ENCODE peak calls at places on chromosomes 1 and 21, in five cellular contexts. One of them, this sample, is unnamed.

GRCh38 chr1:107724648-107725047 is 240.3 kb downstream of the VAV3 start:
- DNase-seq in stomach: no peak
- DNase-seq in endothelial cell: no peak
- DNase-seq in dorsolateral prefrontal cortex: no peak
- DNase-seq in osteocyte: no peak
- DNase-seq in this sample: no peak

GRCh38 chr1:20449736-20450311 is 36.2 kb downstream of the CAMK2N1 start:
- DNase-seq in stomach: no peak
- DNase-seq in endothelial cell: no peak
- DNase-seq in dorsolateral prefrontal cortex: no peak
- DNase-seq in osteocyte: no peak
- DNase-seq in this sample: peak

GRCh38 chr1:201538618-201539551 is at the start of gene NAV1:
- DNase-seq in stomach: peak
- DNase-seq in endothelial cell: peak
- DNase-seq in dorsolateral prefrontal cortex: peak
- DNase-seq in osteocyte: peak
- DNase-seq in this sample: peak

GRCh38 chr1:53148123-53148522 is 5.7 kb upstream of the SLC1A7 start:
- DNase-seq in osteocyte: no peak
- DNase-seq in stomach: no peak
- DNase-seq in endothelial cell: no peak
- DNase-seq in dorsolateral prefrontal cortex: no peak
- DNase-seq in this sample: no peak

GRCh38 chr1:31154000-31154631 is 85.6 kb downstream of the NKAIN1 start:
- DNase-seq in stomach: no peak
- DNase-seq in osteocyte: no peak
- DNase-seq in dorsolateral prefrontal cortex: no peak
- DNase-seq in endothelial cell: no peak
- DNase-seq in this sample: no peak

GRCh38 chr1:96072021-96072420 is 649.6 kb upstream of the PTBP2 start:
- DNase-seq in stomach: no peak
- DNase-seq in endothelial cell: no peak
- DNase-seq in osteocyte: no peak
- DNase-seq in dorsolateral prefrontal cortex: no peak
- DNase-seq in this sample: no peak

GRCh38 chr21:38965910-38966504 is 160.3 kb downstream of the ETS2 start:
- DNase-seq in stomach: peak
- DNase-seq in endothelial cell: no peak
- DNase-seq in osteocyte: no peak
- DNase-seq in dorsolateral prefrontal cortex: no peak
- DNase-seq in this sample: no peak

GRCh38 chr1:11450310-11450709 is 28.6 kb upstream of the DISP3 start:
- DNase-seq in osteocyte: no peak
- DNase-seq in endothelial cell: no peak
- DNase-seq in dorsolateral prefrontal cortex: no peak
- DNase-seq in stomach: no peak
- DNase-seq in this sample: no peak

GRCh38 chr1:186617860-186618780 is 62.1 kb downstream of the PTGS2 start:
- DNase-seq in dorsolateral prefrontal cortex: no peak
- DNase-seq in stomach: peak
- DNase-seq in osteocyte: no peak
- DNase-seq in endothelial cell: no peak
- DNase-seq in this sample: no peak

GRCh38 chr1:236303675-236304074 is 21.9 kb upstream of the ERO1B start:
- DNase-seq in stomach: no peak
- DNase-seq in dorsolateral prefrontal cortex: no peak
- DNase-seq in endothelial cell: no peak
- DNase-seq in osteocyte: no peak
- DNase-seq in this sample: no peak

GRCh38 chr1:176531896-176532892 is 69.2 kb downstream of the PAPPA2 start:
- DNase-seq in dorsolateral prefrontal cortex: no peak
- DNase-seq in stomach: no peak
- DNase-seq in endothelial cell: no peak
- DNase-seq in osteocyte: no peak
- DNase-seq in this sample: no peak

GRCh38 chr1:167617100-167617949 is 12.7 kb upstream of the RCSD1 start:
- DNase-seq in endothelial cell: no peak
- DNase-seq in osteocyte: peak
- DNase-seq in stomach: no peak
- DNase-seq in dorsolateral prefrontal cortex: no peak
- DNase-seq in this sample: no peak

GRCh38 chr1:167492509-167492910 is 25.8 kb downstream of the CD247 start:
- DNase-seq in endothelial cell: no peak
- DNase-seq in stomach: no peak
- DNase-seq in dorsolateral prefrontal cortex: no peak
- DNase-seq in osteocyte: no peak
- DNase-seq in this sample: no peak

GRCh38 chr1:54640863-54641836 is at the start of gene MROH7:
- DNase-seq in endothelial cell: no peak
- DNase-seq in osteocyte: no peak
- DNase-seq in stomach: no peak
- DNase-seq in dorsolateral prefrontal cortex: no peak
- DNase-seq in this sample: no peak

GRCh38 chr1:55813619-55814018 is 598.5 kb upstream of the USP24 start:
- DNase-seq in endothelial cell: no peak
- DNase-seq in dorsolateral prefrontal cortex: no peak
- DNase-seq in osteocyte: no peak
- DNase-seq in stomach: peak
- DNase-seq in this sample: peak

GRCh38 chr1:22674410-22674749 is 21.3 kb downstream of the C1QB start:
- DNase-seq in osteocyte: no peak
- DNase-seq in stomach: no peak
- DNase-seq in endothelial cell: no peak
- DNase-seq in dorsolateral prefrontal cortex: no peak
- DNase-seq in this sample: no peak

GRCh38 chr1:53661496-53661895 is 77.5 kb downstream of the GLIS1 start:
- DNase-seq in dorsolateral prefrontal cortex: no peak
- DNase-seq in endothelial cell: no peak
- DNase-seq in stomach: no peak
- DNase-seq in osteocyte: no peak
- DNase-seq in this sample: no peak

GRCh38 chr1:205430631-205431305 is 8.9 kb upstream of the LEMD1 start:
- DNase-seq in osteocyte: no peak
- DNase-seq in dorsolateral prefrontal cortex: peak
- DNase-seq in endothelial cell: peak
- DNase-seq in stomach: peak
- DNase-seq in this sample: no peak

GRCh38 chr1:232575524-232576040 is 54.4 kb downstream of the SIPA1L2 start:
- DNase-seq in osteocyte: no peak
- DNase-seq in dorsolateral prefrontal cortex: no peak
- DNase-seq in endothelial cell: no peak
- DNase-seq in stomach: no peak
- DNase-seq in this sample: no peak

GRCh38 chr1:24297187-24297851 is 21.8 kb upstream of the GRHL3 start:
- DNase-seq in osteocyte: no peak
- DNase-seq in stomach: no peak
- DNase-seq in endothelial cell: no peak
- DNase-seq in dorsolateral prefrontal cortex: no peak
- DNase-seq in this sample: no peak

GRCh38 chr1:9670085-9670484 is 18.6 kb downstream of the PIK3CD start:
- DNase-seq in osteocyte: no peak
- DNase-seq in stomach: no peak
- DNase-seq in endothelial cell: no peak
- DNase-seq in dorsolateral prefrontal cortex: no peak
- DNase-seq in this sample: no peak

GRCh38 chr1:225427249-225428065 is at the start of gene LBR:
- DNase-seq in stomach: peak
- DNase-seq in osteocyte: no peak
- DNase-seq in endothelial cell: no peak
- DNase-seq in dorsolateral prefrontal cortex: no peak
- DNase-seq in this sample: no peak

GRCh38 chr1:220702733-220703704 is 12.9 kb downstream of the C1orf115 start:
- DNase-seq in stomach: no peak
- DNase-seq in dorsolateral prefrontal cortex: no peak
- DNase-seq in endothelial cell: no peak
- DNase-seq in osteocyte: peak
- DNase-seq in this sample: no peak

GRCh38 chr1:27141266-27142003 is 13.5 kb downstream of the SLC9A1 start:
- DNase-seq in dorsolateral prefrontal cortex: no peak
- DNase-seq in endothelial cell: no peak
- DNase-seq in osteocyte: no peak
- DNase-seq in stomach: peak
- DNase-seq in this sample: no peak

GRCh38 chr1:230208619-230209261 is 141.7 kb downstream of the GALNT2 start:
- DNase-seq in stomach: no peak
- DNase-seq in osteocyte: no peak
- DNase-seq in dorsolateral prefrontal cortex: no peak
- DNase-seq in endothelial cell: no peak
- DNase-seq in this sample: no peak

GRCh38 chr1:6392081-6392879 is 1.3 kb downstream of the ACOT7 start:
- DNase-seq in endothelial cell: no peak
- DNase-seq in stomach: no peak
- DNase-seq in osteocyte: no peak
- DNase-seq in dorsolateral prefrontal cortex: no peak
- DNase-seq in this sample: no peak

GRCh38 chr1:6389971-6390370 is 3.6 kb downstream of the ACOT7 start:
- DNase-seq in osteocyte: no peak
- DNase-seq in dorsolateral prefrontal cortex: no peak
- DNase-seq in stomach: no peak
- DNase-seq in endothelial cell: no peak
- DNase-seq in this sample: no peak

GRCh38 chr1:6392880-6393399 is 627 bp downstream of the ACOT7 start:
- DNase-seq in stomach: no peak
- DNase-seq in dorsolateral prefrontal cortex: no peak
- DNase-seq in endothelial cell: peak
- DNase-seq in osteocyte: no peak
- DNase-seq in this sample: no peak

GRCh38 chr1:6396998-6397397 is 3.4 kb upstream of the ACOT7 start:
- DNase-seq in stomach: no peak
- DNase-seq in endothelial cell: no peak
- DNase-seq in osteocyte: no peak
- DNase-seq in dorsolateral prefrontal cortex: no peak
- DNase-seq in this sample: no peak

DNA sequence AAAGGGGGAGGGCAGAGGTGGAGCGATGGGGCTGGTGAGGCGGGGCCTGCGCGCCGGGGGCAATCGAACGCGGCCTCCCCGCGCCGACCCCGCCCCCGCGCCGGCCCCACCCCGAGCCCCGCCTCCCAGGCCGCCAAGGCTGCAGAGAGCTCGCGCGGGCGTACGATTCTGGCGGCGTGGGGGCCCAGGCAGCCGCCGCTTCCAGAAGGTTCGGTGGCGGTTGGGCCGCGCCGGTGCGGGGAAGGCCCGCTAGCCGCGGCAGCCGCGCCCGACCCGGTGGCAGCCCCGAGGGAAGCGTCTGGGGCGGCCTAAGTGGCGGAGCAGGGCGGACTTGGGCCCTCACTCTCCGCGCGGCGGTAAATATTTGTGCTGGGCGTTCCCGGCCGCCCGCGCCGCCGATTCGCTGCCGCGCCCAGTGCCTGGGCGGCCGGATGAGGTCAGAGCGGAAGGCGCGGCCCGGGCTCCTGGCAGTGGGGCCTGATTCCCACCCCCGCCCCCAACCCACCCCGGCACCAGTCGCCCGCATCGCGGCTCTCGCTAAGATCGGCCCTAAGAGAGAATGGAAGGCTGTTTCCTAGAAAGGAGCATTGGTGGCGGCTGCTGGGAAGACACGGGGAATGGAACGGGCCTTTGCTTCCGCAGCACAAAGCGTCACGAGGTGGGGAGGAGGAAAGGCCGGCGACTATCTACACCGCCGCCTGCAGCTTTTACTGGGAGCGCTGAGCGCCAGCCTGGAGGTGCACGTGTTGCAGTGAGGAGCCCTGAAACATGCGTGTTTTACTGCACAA is at the start of gene ACOT7:
- DNase-seq in stomach: peak
- DNase-seq in osteocyte: peak
- DNase-seq in endothelial cell: peak
- DNase-seq in dorsolateral prefrontal cortex: peak
- DNase-seq in this sample: peak
- TF ChIP-seq CTCF in stomach: no peak
- TF ChIP-seq CTCF in osteocyte: peak
- TF ChIP-seq CTCF in endothelial cell: no peak
- TF ChIP-seq CTCF in dorsolateral prefrontal cortex: peak
- TF ChIP-seq CTCF in this sample: peak

DNA sequence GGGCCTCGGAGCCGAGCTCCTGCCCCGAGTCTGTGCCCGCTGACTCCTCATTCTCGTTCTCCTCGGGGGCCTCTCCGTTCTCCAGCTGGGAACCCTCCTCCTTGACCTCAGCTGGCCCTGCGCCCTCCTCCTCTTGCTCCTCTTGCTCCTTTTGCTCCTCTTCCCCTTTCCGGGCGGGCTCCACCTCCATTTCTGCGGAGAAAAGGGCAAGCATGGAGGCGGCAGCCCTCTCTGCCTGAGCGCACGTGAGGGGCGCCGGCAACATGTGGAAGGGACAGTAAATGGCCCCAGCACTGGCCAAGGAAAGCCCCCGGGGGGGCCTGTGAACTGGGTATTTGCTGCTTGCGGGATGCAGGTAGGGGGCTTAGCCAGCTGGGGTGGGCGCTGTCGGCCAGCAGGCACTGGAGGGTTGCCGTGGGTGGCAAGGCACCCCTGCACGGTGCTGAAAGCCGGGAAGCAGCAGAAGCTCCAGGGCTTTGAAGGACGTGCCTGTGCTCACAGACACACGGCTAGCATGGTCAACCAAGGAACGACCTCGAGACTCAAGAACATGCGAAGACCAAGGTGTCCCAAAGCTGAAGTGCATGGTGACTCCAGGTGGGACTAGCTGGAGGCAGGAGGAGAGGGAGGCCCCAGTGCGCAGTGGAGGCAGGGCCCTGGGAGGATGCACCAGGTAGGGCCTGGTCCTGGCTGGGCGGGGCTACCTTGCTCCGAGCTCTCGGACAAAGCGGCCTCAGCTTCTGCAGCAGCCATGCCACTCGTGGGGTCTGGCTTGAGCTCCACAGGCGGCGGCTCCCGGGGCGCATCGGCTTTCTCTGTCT is 30.7 kb downstream of the ZBTB17 start:
- DNase-seq in osteocyte: no peak
- DNase-seq in dorsolateral prefrontal cortex: no peak
- DNase-seq in stomach: no peak
- DNase-seq in endothelial cell: no peak
- DNase-seq in this sample: no peak
- TF ChIP-seq CTCF in osteocyte: no peak
- TF ChIP-seq CTCF in dorsolateral prefrontal cortex: no peak
- TF ChIP-seq CTCF in stomach: no peak
- TF ChIP-seq CTCF in endothelial cell: no peak
- TF ChIP-seq CTCF in this sample: no peak

GRCh38 chr1:92961896-92962752 is 862 bp upstream of the DIPK1A start:
- DNase-seq in dorsolateral prefrontal cortex: no peak
- DNase-seq in endothelial cell: peak
- DNase-seq in osteocyte: peak
- DNase-seq in stomach: peak
- DNase-seq in this sample: peak
- TF ChIP-seq CTCF in dorsolateral prefrontal cortex: no peak
- TF ChIP-seq CTCF in endothelial cell: no peak
- TF ChIP-seq CTCF in osteocyte: no peak
- TF ChIP-seq CTCF in stomach: no peak
- TF ChIP-seq CTCF in this sample: no peak

DNA sequence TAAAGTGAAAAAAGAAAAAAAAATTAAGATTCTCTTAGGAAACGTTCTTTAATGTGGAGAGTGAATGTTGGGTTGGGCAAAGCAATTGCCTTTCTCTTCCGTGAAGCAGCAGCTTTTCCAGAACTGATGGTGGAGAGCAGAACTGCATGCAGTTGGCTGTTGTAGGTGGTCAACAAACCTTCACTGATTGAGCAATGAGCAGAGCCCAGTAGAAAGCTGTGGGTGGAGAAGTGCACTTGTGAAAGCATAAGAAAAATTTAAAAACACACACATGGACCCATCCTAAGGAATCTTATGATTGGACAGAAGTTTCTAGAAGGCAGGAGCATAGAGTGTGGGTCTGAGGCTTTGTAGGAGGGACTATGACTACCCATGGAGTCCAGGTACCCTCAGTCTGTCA is 4.5 kb downstream of the PRELP start:
- DNase-seq in osteocyte: no peak
- DNase-seq in dorsolateral prefrontal cortex: no peak
- DNase-seq in endothelial cell: no peak
- DNase-seq in stomach: no peak
- DNase-seq in this sample: peak
- TF ChIP-seq CTCF in osteocyte: no peak
- TF ChIP-seq CTCF in dorsolateral prefrontal cortex: no peak
- TF ChIP-seq CTCF in endothelial cell: no peak
- TF ChIP-seq CTCF in stomach: no peak
- TF ChIP-seq CTCF in this sample: no peak

This sample was measured in AG09319.